ENCODE peak calls at places on chromosome 18, in four cellular contexts. C, G, T and R are unnamed samples.

GRCh38 chr18:40355701-40356100 is 1599.3 kb upstream of the PIK3C3 start:
- DNase-seq in C (no peak), G (no peak), T (no peak), R (no peak)

GRCh38 chr18:31504455-31505147 is 6.6 kb downstream of the DSG2 start:
- DNase-seq in C (no peak), G (no peak), T (no peak), R (no peak)

GRCh38 chr18:79058007-79058406 is 11.2 kb upstream of the ATP9B start:
- DNase-seq in C (no peak), G (no peak), T (no peak), R (no peak)

GRCh38 chr18:45755936-45756335 is 32.0 kb downstream of the SLC14A1 start:
- DNase-seq in C (peak; percentile 47), G (no peak), T (no peak), R (no peak)

GRCh38 chr18:23291456-23292205 is 156.3 kb downstream of the CABLES1 start:
- DNase-seq in C (no peak), G (no peak), T (no peak), R (no peak)

GRCh38 chr18:77031662-77032061 is 100.9 kb downstream of the MBP start:
- DNase-seq in C (no peak), G (no peak), T (no peak), R (no peak)

GRCh38 chr18:13582283-13582682 is 144.1 kb downstream of the FAM210A start:
- DNase-seq in C (no peak), G (no peak), T (no peak), R (no peak)

GRCh38 chr18:48660346-48661228 is 121.8 kb downstream of the CTIF start:
- DNase-seq in C (peak; percentile 37), G (no peak), T (no peak), R (no peak)